ENCODE peak calls at places on chromosomes 6 and 20, in five cellular contexts. One of them, this sample, is unnamed.

GRCh38 chr6:169854083-169854725 is 102.8 kb downstream of the ERMARD start:
- DNase-seq in nephron progenitor cell: no peak
- DNase-seq in fibroblast of mammary gland: no peak
- DNase-seq in tibial artery: no peak
- DNase-seq in endothelial cell: no peak
- DNase-seq in this sample: no peak

GRCh38 chr20:4187147-4187546 is 171.8 kb upstream of the RNF24 start:
- DNase-seq in nephron progenitor cell: no peak
- DNase-seq in fibroblast of mammary gland: no peak
- DNase-seq in tibial artery: no peak
- DNase-seq in endothelial cell: no peak
- DNase-seq in this sample: no peak

GRCh38 chr20:949717-950116 is 33.6 kb upstream of the ANGPT4 start:
- DNase-seq in nephron progenitor cell: no peak
- DNase-seq in fibroblast of mammary gland: no peak
- DNase-seq in tibial artery: no peak
- DNase-seq in endothelial cell: no peak
- DNase-seq in this sample: no peak

GRCh38 chr6:33211666-33212422 is 3.5 kb downstream of the RING1 start:
- DNase-seq in nephron progenitor cell: no peak
- DNase-seq in fibroblast of mammary gland: no peak
- DNase-seq in tibial artery: no peak
- DNase-seq in endothelial cell: no peak
- DNase-seq in this sample: no peak

GRCh38 chr6:72894091-72894490 is 272.2 kb downstream of the KCNQ5 start:
- DNase-seq in nephron progenitor cell: no peak
- DNase-seq in fibroblast of mammary gland: no peak
- DNase-seq in tibial artery: no peak
- DNase-seq in endothelial cell: no peak
- DNase-seq in this sample: no peak

GRCh38 chr6:119351005-119351394 is 1.4 kb upstream of the MAN1A1 start:
- DNase-seq in nephron progenitor cell: no peak
- DNase-seq in fibroblast of mammary gland: peak
- DNase-seq in tibial artery: no peak
- DNase-seq in endothelial cell: no peak
- DNase-seq in this sample: no peak

GRCh38 chr6:67916389-67916788 is 718.7 kb upstream of the ADGRB3 start:
- DNase-seq in nephron progenitor cell: no peak
- DNase-seq in fibroblast of mammary gland: peak
- DNase-seq in tibial artery: no peak
- DNase-seq in endothelial cell: no peak
- DNase-seq in this sample: no peak

GRCh38 chr6:37265031-37265430 is 7.1 kb upstream of the TMEM217 start:
- DNase-seq in nephron progenitor cell: no peak
- DNase-seq in fibroblast of mammary gland: no peak
- DNase-seq in tibial artery: no peak
- DNase-seq in endothelial cell: no peak
- DNase-seq in this sample: no peak

GRCh38 chr20:58984691-58985090 is 3.6 kb downstream of the NELFCD start:
- DNase-seq in nephron progenitor cell: no peak
- DNase-seq in fibroblast of mammary gland: no peak
- DNase-seq in tibial artery: no peak
- DNase-seq in endothelial cell: no peak
- DNase-seq in this sample: no peak

GRCh38 chr6:117531346-117531745 is 48.9 kb downstream of the DCBLD1 start:
- DNase-seq in nephron progenitor cell: peak
- DNase-seq in fibroblast of mammary gland: peak
- DNase-seq in tibial artery: peak
- DNase-seq in endothelial cell: no peak
- DNase-seq in this sample: no peak

GRCh38 chr20:1809121-1809520 is 86.1 kb upstream of the SIRPA start:
- DNase-seq in nephron progenitor cell: no peak
- DNase-seq in fibroblast of mammary gland: peak
- DNase-seq in tibial artery: no peak
- DNase-seq in endothelial cell: no peak
- DNase-seq in this sample: no peak

GRCh38 chr6:36559394-36559793 is 12.1 kb upstream of the STK38 start:
- DNase-seq in nephron progenitor cell: no peak
- DNase-seq in fibroblast of mammary gland: no peak
- DNase-seq in tibial artery: no peak
- DNase-seq in endothelial cell: no peak
- DNase-seq in this sample: no peak

GRCh38 chr6:33323623-33323948 is 6.0 kb upstream of the ZBTB22 start:
- DNase-seq in nephron progenitor cell: no peak
- DNase-seq in fibroblast of mammary gland: no peak
- DNase-seq in tibial artery: no peak
- DNase-seq in endothelial cell: no peak
- DNase-seq in this sample: no peak

GRCh38 chr6:19465760-19466159 is 371.4 kb upstream of the ID4 start:
- DNase-seq in nephron progenitor cell: no peak
- DNase-seq in fibroblast of mammary gland: peak
- DNase-seq in tibial artery: no peak
- DNase-seq in endothelial cell: no peak
- DNase-seq in this sample: no peak

GRCh38 chr6:89689732-89690131 is 51.2 kb upstream of the LYRM2 start:
- DNase-seq in nephron progenitor cell: no peak
- DNase-seq in fibroblast of mammary gland: no peak
- DNase-seq in tibial artery: no peak
- DNase-seq in endothelial cell: no peak
- DNase-seq in this sample: no peak

GRCh38 chr20:37408930-37409210 is 62.9 kb downstream of the SRC start:
- DNase-seq in nephron progenitor cell: no peak
- DNase-seq in fibroblast of mammary gland: no peak
- DNase-seq in tibial artery: no peak
- DNase-seq in endothelial cell: no peak
- DNase-seq in this sample: no peak

GRCh38 chr6:33080127-33081089 is 4.6 kb downstream of the HLA-DPB1 start:
- DNase-seq in nephron progenitor cell: peak
- DNase-seq in fibroblast of mammary gland: peak
- DNase-seq in tibial artery: peak
- DNase-seq in endothelial cell: peak
- DNase-seq in this sample: peak

GRCh38 chr6:56282391-56282790 is 35.0 kb upstream of the COL21A1 start:
- DNase-seq in nephron progenitor cell: no peak
- DNase-seq in fibroblast of mammary gland: peak
- DNase-seq in tibial artery: no peak
- DNase-seq in endothelial cell: no peak
- DNase-seq in this sample: no peak

GRCh38 chr20:33653900-33654596 is 8.1 kb upstream of the C20orf144 start:
- DNase-seq in nephron progenitor cell: no peak
- DNase-seq in fibroblast of mammary gland: no peak
- DNase-seq in tibial artery: no peak
- DNase-seq in endothelial cell: no peak
- DNase-seq in this sample: no peak

GRCh38 chr6:113644861-113645575 is 212.1 kb upstream of the MARCKS start:
- DNase-seq in nephron progenitor cell: no peak
- DNase-seq in fibroblast of mammary gland: peak
- DNase-seq in tibial artery: no peak
- DNase-seq in endothelial cell: no peak
- DNase-seq in this sample: no peak

GRCh38 chr6:52724406-52725121 is 38.7 kb downstream of the GSTA2 start:
- DNase-seq in nephron progenitor cell: peak
- DNase-seq in fibroblast of mammary gland: peak
- DNase-seq in tibial artery: peak
- DNase-seq in endothelial cell: peak
- DNase-seq in this sample: peak

GRCh38 chr6:134437376-134437775 is 119.5 kb upstream of the SGK1 start:
- DNase-seq in nephron progenitor cell: no peak
- DNase-seq in fibroblast of mammary gland: peak
- DNase-seq in tibial artery: peak
- DNase-seq in endothelial cell: no peak
- DNase-seq in this sample: no peak

GRCh38 chr20:47133809-47134456 is 222.6 kb downstream of the ZMYND8 start:
- DNase-seq in nephron progenitor cell: no peak
- DNase-seq in fibroblast of mammary gland: peak
- DNase-seq in tibial artery: no peak
- DNase-seq in endothelial cell: no peak
- DNase-seq in this sample: no peak

GRCh38 chr6:111846511-111847409 is 26.5 kb downstream of the FYN start:
- DNase-seq in nephron progenitor cell: no peak
- DNase-seq in fibroblast of mammary gland: no peak
- DNase-seq in tibial artery: no peak
- DNase-seq in endothelial cell: no peak
- DNase-seq in this sample: no peak

GRCh38 chr6:32114853-32115252 is 5.7 kb upstream of the TNXB start:
- DNase-seq in nephron progenitor cell: no peak
- DNase-seq in fibroblast of mammary gland: peak
- DNase-seq in tibial artery: no peak
- DNase-seq in endothelial cell: no peak
- DNase-seq in this sample: no peak

GRCh38 chr20:49945701-49946477 is 9.7 kb downstream of the RNF114 start:
- DNase-seq in nephron progenitor cell: no peak
- DNase-seq in fibroblast of mammary gland: no peak
- DNase-seq in tibial artery: no peak
- DNase-seq in endothelial cell: no peak
- DNase-seq in this sample: no peak

GRCh38 chr6:66961191-66961590 is 1254.2 kb upstream of the EYS start:
- DNase-seq in nephron progenitor cell: no peak
- DNase-seq in fibroblast of mammary gland: no peak
- DNase-seq in tibial artery: no peak
- DNase-seq in endothelial cell: no peak
- DNase-seq in this sample: no peak

GRCh38 chr6:50586074-50586473 is 127.3 kb upstream of the TFAP2D start:
- DNase-seq in nephron progenitor cell: no peak
- DNase-seq in fibroblast of mammary gland: no peak
- DNase-seq in tibial artery: no peak
- DNase-seq in endothelial cell: no peak
- DNase-seq in this sample: no peak

GRCh38 chr6:38495922-38496635 is 143.7 kb downstream of the BTBD9 start:
- DNase-seq in nephron progenitor cell: no peak
- DNase-seq in fibroblast of mammary gland: no peak
- DNase-seq in tibial artery: no peak
- DNase-seq in endothelial cell: no peak
- DNase-seq in this sample: no peak

GRCh38 chr6:72709436-72709835 is 87.6 kb downstream of the KCNQ5 start:
- DNase-seq in nephron progenitor cell: no peak
- DNase-seq in fibroblast of mammary gland: peak
- DNase-seq in tibial artery: no peak
- DNase-seq in endothelial cell: no peak
- DNase-seq in this sample: no peak

DNA sequence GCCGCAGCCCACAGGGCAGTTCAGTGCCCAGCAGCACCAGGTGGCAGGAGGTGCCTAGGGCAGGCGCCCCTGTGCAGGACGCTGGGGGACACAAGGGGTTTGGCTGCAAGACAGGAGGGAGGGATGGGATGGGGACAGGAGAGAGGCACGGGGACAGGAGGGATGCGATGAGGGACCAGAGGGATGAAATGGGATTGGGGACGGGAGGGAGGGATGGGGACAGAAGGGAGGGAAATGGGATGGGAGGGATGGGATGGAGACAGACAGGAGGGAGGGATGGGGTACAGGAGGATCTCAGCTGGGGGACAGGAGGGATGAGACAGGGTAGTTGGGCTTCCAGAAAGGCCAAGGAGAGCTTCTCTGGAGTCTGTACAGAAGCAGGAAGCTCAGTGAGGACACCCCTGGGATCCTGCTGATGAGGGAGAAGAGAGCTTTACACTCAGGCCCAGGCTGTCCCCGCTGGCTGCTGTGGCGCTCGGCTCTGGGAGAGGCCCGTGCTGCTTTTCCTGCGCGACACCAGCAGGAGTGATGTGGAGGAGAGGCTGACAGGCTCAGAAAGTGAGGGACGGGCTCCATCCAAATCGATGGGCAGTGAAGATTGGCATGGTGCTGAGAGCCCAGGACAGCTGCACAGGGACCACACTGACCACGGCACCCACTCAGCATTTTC is 400.8 kb downstream of the SMOC2 start:
- DNase-seq in nephron progenitor cell: no peak
- DNase-seq in fibroblast of mammary gland: no peak
- DNase-seq in tibial artery: no peak
- DNase-seq in endothelial cell: no peak
- DNase-seq in this sample: no peak
- TF ChIP-seq CTCF in nephron progenitor cell: no peak
- TF ChIP-seq CTCF in fibroblast of mammary gland: no peak
- TF ChIP-seq CTCF in tibial artery: no peak
- TF ChIP-seq CTCF in endothelial cell: no peak
- TF ChIP-seq CTCF in this sample: no peak

GRCh38 chr6:6508603-6509002 is 79.9 kb upstream of the LY86 start:
- DNase-seq in nephron progenitor cell: no peak
- DNase-seq in fibroblast of mammary gland: no peak
- DNase-seq in tibial artery: no peak
- DNase-seq in endothelial cell: no peak
- DNase-seq in this sample: no peak

GRCh38 chr6:6509304-6509703 is 79.2 kb upstream of the LY86 start:
- DNase-seq in nephron progenitor cell: no peak
- DNase-seq in fibroblast of mammary gland: no peak
- DNase-seq in tibial artery: no peak
- DNase-seq in endothelial cell: no peak
- DNase-seq in this sample: no peak

GRCh38 chr6:6503186-6503585 is 85.3 kb upstream of the LY86 start:
- DNase-seq in nephron progenitor cell: no peak
- DNase-seq in fibroblast of mammary gland: no peak
- DNase-seq in tibial artery: no peak
- DNase-seq in endothelial cell: no peak
- DNase-seq in this sample: no peak

GRCh38 chr6:6505111-6505510 is 83.4 kb upstream of the LY86 start:
- DNase-seq in nephron progenitor cell: no peak
- DNase-seq in fibroblast of mammary gland: no peak
- DNase-seq in tibial artery: no peak
- DNase-seq in endothelial cell: no peak
- DNase-seq in this sample: no peak
- TF ChIP-seq CTCF in nephron progenitor cell: no peak
- TF ChIP-seq CTCF in fibroblast of mammary gland: no peak
- TF ChIP-seq CTCF in tibial artery: no peak
- TF ChIP-seq CTCF in endothelial cell: no peak
- TF ChIP-seq CTCF in this sample: no peak

GRCh38 chr20:7031222-7031621 is 263.7 kb downstream of the BMP2 start:
- DNase-seq in nephron progenitor cell: no peak
- DNase-seq in fibroblast of mammary gland: no peak
- DNase-seq in tibial artery: no peak
- DNase-seq in endothelial cell: peak
- DNase-seq in this sample: no peak
- TF ChIP-seq CTCF in nephron progenitor cell: no peak
- TF ChIP-seq CTCF in fibroblast of mammary gland: peak
- TF ChIP-seq CTCF in tibial artery: no peak
- TF ChIP-seq CTCF in endothelial cell: peak
- TF ChIP-seq CTCF in this sample: peak

GRCh38 chr6:20875369-20875963 is 341.2 kb downstream of the CDKAL1 start:
- DNase-seq in nephron progenitor cell: no peak
- DNase-seq in fibroblast of mammary gland: peak
- DNase-seq in tibial artery: no peak
- DNase-seq in endothelial cell: peak
- DNase-seq in this sample: no peak
- TF ChIP-seq CTCF in nephron progenitor cell: peak
- TF ChIP-seq CTCF in fibroblast of mammary gland: peak
- TF ChIP-seq CTCF in tibial artery: no peak
- TF ChIP-seq CTCF in endothelial cell: no peak
- TF ChIP-seq CTCF in this sample: peak

GRCh38 chr6:149190228-149190831 is 127.2 kb upstream of the TAB2 start:
- DNase-seq in nephron progenitor cell: no peak
- DNase-seq in fibroblast of mammary gland: peak
- DNase-seq in tibial artery: no peak
- DNase-seq in endothelial cell: peak
- DNase-seq in this sample: no peak
- TF ChIP-seq CTCF in nephron progenitor cell: no peak
- TF ChIP-seq CTCF in fibroblast of mammary gland: no peak
- TF ChIP-seq CTCF in tibial artery: no peak
- TF ChIP-seq CTCF in endothelial cell: peak
- TF ChIP-seq CTCF in this sample: peak